ENCODE peak calls at places on chromosomes 13 and 19, in nine cellular contexts. O is NCI-H1048; P is adrenal gland; D is IMR-90; J is stimulated activated naive CD4-positive, alpha-beta T cell; I is osteoblast; S is EH; R is fibroblast of the aortic adventitia; G is uterus. C is an unnamed sample.

GRCh38 chr13:37277007-37277406 is 171.5 kb upstream of the CSNK1A1L start:
- DNase-seq in O (no peak), P (no peak), D (no peak), J (no peak), I (no peak), S (peak), R (peak), G (no peak), C (no peak)

GRCh38 chr13:78160793-78161192 is 242.2 kb upstream of the EDNRB start:
- DNase-seq in O (no peak), P (no peak), D (peak), J (no peak), I (no peak), S (peak), R (peak), G (no peak), C (no peak)

GRCh38 chr13:60756306-60756705 is 359.3 kb downstream of the TDRD3 start:
- DNase-seq in O (no peak), P (no peak), D (no peak), J (no peak), I (no peak), S (no peak), R (peak), G (no peak), C (peak)

GRCh38 chr13:21668665-21669599 is 1.9 kb upstream of the FGF9 start:
- DNase-seq in O (no peak), P (peak), D (peak), J (no peak), I (peak), S (peak), R (peak), G (peak), C (no peak)

GRCh38 chr13:75359266-75359665 is 122.7 kb downstream of the TBC1D4 start:
- DNase-seq in O (no peak), P (no peak), D (peak), J (no peak), I (peak), S (peak), R (peak), G (no peak), C (no peak)

GRCh38 chr19:53365134-53365898 is at the start of gene ZNF525:
- DNase-seq in O (peak), P (peak), D (peak), J (peak), I (peak), S (peak), R (peak), G (peak), C (peak)

GRCh38 chr13:45142440-45143345 is 22.4 kb downstream of the GTF2F2 start:
- DNase-seq in O (peak), P (no peak), D (peak), J (no peak), I (peak), S (peak), R (no peak), G (no peak), C (no peak)

GRCh38 chr13:74571811-74572210 is 437.6 kb upstream of the KLF12 start:
- DNase-seq in O (no peak), P (no peak), D (no peak), J (no peak), I (no peak), S (no peak), R (no peak), G (no peak), C (no peak)

GRCh38 chr13:41554180-41554579 is 96.8 kb downstream of the RGCC start:
- DNase-seq in O (no peak), P (no peak), D (no peak), J (no peak), I (no peak), S (no peak), R (no peak), G (no peak), C (no peak)

GRCh38 chr13:110361365-110361911 is 54.4 kb downstream of the COL4A2 start:
- DNase-seq in O (no peak), P (no peak), D (peak), J (no peak), I (peak), S (peak), R (peak), G (peak), C (no peak)

GRCh38 chr19:41930926-41931592 is 2.8 kb upstream of the ERFL start:
- DNase-seq in O (no peak), P (no peak), D (no peak), J (no peak), I (no peak), S (no peak), R (no peak), G (no peak), C (no peak)

GRCh38 chr19:17718467-17718987 is 753 bp upstream of the MAP1S start:
- DNase-seq in O (no peak), P (no peak), D (no peak), J (no peak), I (no peak), S (no peak), R (no peak), G (no peak), C (no peak)

GRCh38 chr13:23558675-23559536 is 11.3 kb upstream of the TNFRSF19 start:
- DNase-seq in O (no peak), P (peak), D (peak), J (no peak), I (peak), S (peak), R (peak), G (peak), C (no peak)

GRCh38 chr19:55703790-55704215 is 28.8 kb downstream of the EPN1 start:
- DNase-seq in O (peak), P (no peak), D (no peak), J (peak), I (peak), S (no peak), R (peak), G (no peak), C (no peak)

GRCh38 chr19:2528543-2529173 is 52.7 kb downstream of the GADD45B start:
- DNase-seq in O (no peak), P (no peak), D (no peak), J (no peak), I (peak), S (no peak), R (no peak), G (no peak), C (no peak)

GRCh38 chr19:55112781-55113569 is 4.5 kb downstream of the PPP1R12C start:
- DNase-seq in O (no peak), P (no peak), D (no peak), J (no peak), I (peak), S (no peak), R (no peak), G (peak), C (no peak)

GRCh38 chr19:54654447-54655321 is 8.1 kb upstream of the LILRB4 start:
- DNase-seq in O (no peak), P (peak), D (no peak), J (no peak), I (no peak), S (no peak), R (no peak), G (no peak), C (no peak)

GRCh38 chr13:109010912-109011311 is 381.5 kb downstream of the MYO16 start:
- DNase-seq in O (no peak), P (no peak), D (no peak), J (no peak), I (no peak), S (no peak), R (no peak), G (no peak), C (no peak)

GRCh38 chr13:50352720-50353491 is 337.7 kb downstream of the KCNRG start:
- DNase-seq in O (no peak), P (no peak), D (no peak), J (no peak), I (no peak), S (no peak), R (peak), G (no peak), C (no peak)

GRCh38 chr19:37990362-37990761 is 83.4 kb downstream of the SIPA1L3 start:
- DNase-seq in O (no peak), P (no peak), D (no peak), J (no peak), I (no peak), S (no peak), R (no peak), G (no peak), C (peak)